ENCODE peak calls at places on chromosome 15, in nine cellular contexts. V is naive B cell, A is GM23248, K is cardiac muscle cell, O is NCI-H1105, X is tibial artery, R is transverse colon, C is iPS-NIHi11, L is GM06990. H is an unnamed sample.

GRCh38 chr15:22945071-22945470 is 35.1 kb downstream of the CYFIP1 start:
- DNase-seq in V (no peak), A (no peak), K (no peak), O (no peak), X (no peak), R (no peak), C (no peak), L (no peak), H (no peak)

GRCh38 chr15:62431806-62432205 is 266.7 kb upstream of the C2CD4B start:
- DNase-seq in V (no peak), A (peak), K (no peak), O (no peak), X (no peak), R (no peak), C (no peak), L (no peak), H (no peak)

GRCh38 chr15:69540622-69541021 is 88.0 kb downstream of the RPLP1 start:
- DNase-seq in V (no peak), A (no peak), K (no peak), O (peak), X (no peak), R (no peak), C (no peak), L (no peak), H (no peak)

GRCh38 chr15:89781891-89782618 is 5.9 kb downstream of the MESP2 start:
- DNase-seq in V (no peak), A (peak), K (peak), O (no peak), X (no peak), R (peak), C (peak), L (no peak), H (no peak)

GRCh38 chr15:72451224-72451623 is 22.9 kb upstream of the ARIH1 start:
- DNase-seq in V (no peak), A (no peak), K (no peak), O (no peak), X (no peak), R (no peak), C (no peak), L (no peak), H (no peak)

GRCh38 chr15:63420333-63420741 is 38.7 kb upstream of the CA12 start:
- DNase-seq in V (no peak), A (peak), K (peak), O (no peak), X (no peak), R (peak), C (no peak), L (no peak), H (no peak)

GRCh38 chr15:36867436-36867835 is 232.9 kb downstream of the MEIS2 start:
- DNase-seq in V (no peak), A (no peak), K (no peak), O (no peak), X (no peak), R (no peak), C (no peak), L (no peak), H (no peak)

GRCh38 chr15:71183063-71183462 is 67.8 kb downstream of the THSD4 start:
- DNase-seq in V (no peak), A (no peak), K (no peak), O (no peak), X (no peak), R (no peak), C (no peak), L (no peak), H (no peak)

GRCh38 chr15:41510728-41511127 is 2.9 kb downstream of the LTK start:
- DNase-seq in V (no peak), A (no peak), K (no peak), O (no peak), X (no peak), R (no peak), C (no peak), L (no peak), H (no peak)

GRCh38 chr15:60634815-60635214 is 155.9 kb upstream of the ICE2 start:
- DNase-seq in V (no peak), A (peak), K (no peak), O (no peak), X (no peak), R (peak), C (no peak), L (no peak), H (no peak)

GRCh38 chr15:67259375-67259774 is 4.8 kb downstream of the IQCH start:
- DNase-seq in V (no peak), A (no peak), K (no peak), O (no peak), X (no peak), R (no peak), C (no peak), L (no peak), H (no peak)

GRCh38 chr15:69386284-69386683 is 27.9 kb upstream of the KIF23 start:
- DNase-seq in V (no peak), A (no peak), K (no peak), O (no peak), X (no peak), R (no peak), C (no peak), L (no peak), H (no peak)

GRCh38 chr15:34056921-34057320 is 17.9 kb upstream of the AVEN start:
- DNase-seq in V (no peak), A (peak), K (peak), O (no peak), X (no peak), R (no peak), C (no peak), L (no peak), H (no peak)

GRCh38 chr15:89409993-89410767 is 75.6 kb upstream of the POLG start:
- DNase-seq in V (no peak), A (no peak), K (no peak), O (no peak), X (no peak), R (no peak), C (no peak), L (no peak), H (no peak)

GRCh38 chr15:63506537-63507035 is 2.2 kb downstream of the USP3 start:
- DNase-seq in V (no peak), A (peak), K (no peak), O (no peak), X (no peak), R (no peak), C (no peak), L (no peak), H (no peak)

GRCh38 chr15:89642106-89642505 is 13.2 kb downstream of the KIF7 start:
- DNase-seq in V (no peak), A (no peak), K (no peak), O (no peak), X (no peak), R (no peak), C (no peak), L (no peak), H (no peak)

GRCh38 chr15:73800662-73801345 is 47.7 kb upstream of the INSYN1 start:
- DNase-seq in V (no peak), A (peak), K (peak), O (no peak), X (peak), R (no peak), C (no peak), L (no peak), H (no peak)

GRCh38 chr15:80036067-80036466 is 23.4 kb upstream of the ZFAND6 start:
- DNase-seq in V (no peak), A (no peak), K (no peak), O (peak), X (no peak), R (no peak), C (no peak), L (no peak), H (no peak)

GRCh38 chr15:61501815-61502214 is 272.7 kb upstream of the RORA start:
- DNase-seq in V (no peak), A (no peak), K (no peak), O (no peak), X (no peak), R (no peak), C (no peak), L (no peak), H (no peak)

GRCh38 chr15:80736571-80736970 is 41.5 kb downstream of the ABHD17C start:
- DNase-seq in V (no peak), A (no peak), K (peak), O (no peak), X (no peak), R (no peak), C (no peak), L (no peak), H (no peak)

GRCh38 chr15:40233727-40234577 is 4.9 kb upstream of the PAK6 start:
- DNase-seq in V (no peak), A (peak), K (no peak), O (no peak), X (no peak), R (no peak), C (no peak), L (no peak), H (no peak)

GRCh38 chr15:51589881-51590570 is 32.5 kb downstream of the DMXL2 start:
- DNase-seq in V (no peak), A (no peak), K (no peak), O (no peak), X (no peak), R (no peak), C (no peak), L (peak), H (no peak)

GRCh38 chr15:48695088-48695834 is 49.8 kb upstream of the FBN1 start:
- DNase-seq in V (no peak), A (peak), K (peak), O (no peak), X (no peak), R (no peak), C (no peak), L (no peak), H (no peak)

GRCh38 chr15:67510597-67511225 is 10.2 kb upstream of the C15orf61 start:
- DNase-seq in V (no peak), A (peak), K (peak), O (no peak), X (no peak), R (no peak), C (no peak), L (no peak), H (no peak)

GRCh38 chr15:76996526-76997401 is 1.8 kb downstream of the PSTPIP1 start:
- DNase-seq in V (no peak), A (peak), K (peak), O (no peak), X (peak), R (no peak), C (no peak), L (no peak), H (peak)

GRCh38 chr15:71313806-71314205 is 198.5 kb downstream of the THSD4 start:
- DNase-seq in V (no peak), A (no peak), K (no peak), O (no peak), X (no peak), R (no peak), C (no peak), L (no peak), H (no peak)